ENCODE peak calls at places on chromosome 6, in nine cellular contexts. G is heart right ventricle; L is pulmonary artery endothelial cell; B is Daoy; M is CD8-positive, alpha-beta memory T cell; J is T-helper 2 cell; V is vagina; O is Ammon's horn; H is kidney glomerular epithelial cell. T is an unnamed sample.

GRCh38 chr6:42147138-42147562 is 4.7 kb upstream of the C6orf132 start:
- DNase-seq in G (no peak), L (no peak), B (no peak), M (no peak), J (no peak), V (no peak), O (no peak), H (no peak), T (no peak)

GRCh38 chr6:49713346-49713745 is at the start of gene CRISP2:
- DNase-seq in G (no peak), L (no peak), B (peak; percentile 78), M (no peak), J (no peak), V (no peak), O (no peak), H (no peak), T (no peak)

GRCh38 chr6:88166493-88166900 is 350 bp upstream of the CNR1 start:
- DNase-seq in G (no peak), L (no peak), B (peak; percentile 33), M (no peak), J (no peak), V (no peak), O (no peak), H (no peak), T (no peak)

GRCh38 chr6:7675353-7675945 is 50.5 kb upstream of the BMP6 start:
- DNase-seq in G (no peak), L (no peak), B (no peak), M (no peak), J (no peak), V (no peak), O (no peak), H (no peak), T (no peak)

GRCh38 chr6:168032383-168032760 is 34.9 kb downstream of the KIF25 start:
- DNase-seq in G (peak; percentile 27), L (no peak), B (peak; percentile 76), M (no peak), J (no peak), V (peak; percentile 40), O (no peak), H (peak; percentile 29), T (no peak)

GRCh38 chr6:25217275-25217674 is 61.9 kb upstream of the CARMIL1 start:
- DNase-seq in G (no peak), L (no peak), B (no peak), M (no peak), J (no peak), V (no peak), O (no peak), H (no peak), T (no peak)

GRCh38 chr6:139905404-139906052 is 531.1 kb upstream of the CITED2 start:
- DNase-seq in G (no peak), L (no peak), B (no peak), M (no peak), J (no peak), V (no peak), O (no peak), H (no peak), T (no peak)

GRCh38 chr6:13152804-13153203 is 175.5 kb downstream of the TBC1D7 start:
- DNase-seq in G (no peak), L (no peak), B (no peak), M (no peak), J (no peak), V (no peak), O (no peak), H (no peak), T (no peak)

GRCh38 chr6:108914235-108915022 is 66.2 kb downstream of the ARMC2 start:
- DNase-seq in G (no peak), L (no peak), B (peak; percentile 27), M (peak; percentile 27), J (no peak), V (no peak), O (no peak), H (no peak), T (no peak)

GRCh38 chr6:147117580-147117979 is 86.6 kb upstream of the STXBP5 start:
- DNase-seq in G (no peak), L (no peak), B (peak; percentile 27), M (no peak), J (no peak), V (no peak), O (no peak), H (no peak), T (no peak)

GRCh38 chr6:168007592-168008338 is 10.3 kb downstream of the KIF25 start:
- DNase-seq in G (no peak), L (peak; percentile 58), B (peak; percentile 90), M (no peak), J (no peak), V (peak; percentile 31), O (no peak), H (peak; percentile 100), T (no peak)

GRCh38 chr6:41917528-41917927 is 3.4 kb downstream of the MED20 start:
- DNase-seq in G (no peak), L (peak; percentile 73), B (peak; percentile 90), M (no peak), J (no peak), V (no peak), O (no peak), H (peak; percentile 94), T (no peak)

GRCh38 chr6:36829919-36830544 is 9.2 kb downstream of the CPNE5 start:
- DNase-seq in G (peak; percentile 81), L (peak; percentile 58), B (peak; percentile 37), M (no peak), J (no peak), V (no peak), O (peak; percentile 83), H (no peak), T (no peak)

GRCh38 chr6:15526129-15526764 is 136.6 kb downstream of the DTNBP1 start:
- DNase-seq in G (no peak), L (no peak), B (no peak), M (no peak), J (no peak), V (no peak), O (no peak), H (peak; percentile 98), T (no peak)

GRCh38 chr6:36757206-36757605 is 59.6 kb downstream of the RAB44 start:
- DNase-seq in G (no peak), L (no peak), B (peak; percentile 55), M (peak; percentile 29), J (no peak), V (no peak), O (no peak), H (no peak), T (no peak)

GRCh38 chr6:148307400-148307799 is 35.2 kb upstream of the SASH1 start:
- DNase-seq in G (no peak), L (no peak), B (no peak), M (no peak), J (no peak), V (no peak), O (no peak), H (no peak), T (no peak)

GRCh38 chr6:7725849-7726415 is at the start of gene BMP6:
- DNase-seq in G (peak; percentile 85), L (peak; percentile 85), B (peak; percentile 94), M (peak; percentile 19), J (no peak), V (no peak), O (peak; percentile 90), H (peak; percentile 79), T (peak; percentile 86)

GRCh38 chr6:17612048-17612447 is 11.9 kb downstream of the FAM8A1 start:
- DNase-seq in G (no peak), L (no peak), B (no peak), M (no peak), J (no peak), V (no peak), O (no peak), H (no peak), T (no peak)